ENCODE peak calls at places on chromosome 1, in ten cellular contexts. F is lower lobe of right lung; Y is GM23248; P is left ventricle myocardium inferior; B is upper lobe of left lung; K is right lobe of liver; N is left lung; Z is CD8-positive, alpha-beta T cell; R is right cardiac atrium; C is A549. U is an unnamed sample.

GRCh38 chr1:64062941-64063581 is 140.4 kb upstream of the UBE2U start:
- DNase-seq in R (no peak), F (no peak), B (no peak), C (no peak), N (no peak), K (no peak), P (no peak), Y (peak), Z (no peak), U (no peak)

GRCh38 chr1:98496246-98496995 is 165.1 kb upstream of the SNX7 start:
- DNase-seq in R (no peak), B (no peak), K (no peak), Z (no peak), Y (peak), P (no peak), F (no peak), C (no peak), N (no peak), U (no peak)

GRCh38 chr1:160608514-160608913 is 29.2 kb upstream of the CD84 start:
- DNase-seq in F (no peak), Y (no peak), N (no peak), Z (no peak), P (no peak), R (no peak), C (no peak), K (no peak), B (no peak), U (no peak)

GRCh38 chr1:169460193-169460833 is 25.4 kb downstream of the SLC19A2 start:
- DNase-seq in F (peak), R (peak), P (no peak), Z (no peak), Y (peak), N (peak), B (peak), C (no peak), K (no peak), U (no peak)

GRCh38 chr1:70044832-70045231 is 160.5 kb downstream of the LRRC40 start:
- DNase-seq in Z (no peak), R (no peak), F (no peak), N (no peak), Y (peak), C (no peak), K (no peak), P (no peak), B (no peak), U (no peak)

GRCh38 chr1:222325506-222325905 is 222.4 kb downstream of the HHIPL2 start:
- DNase-seq in N (no peak), K (no peak), C (no peak), P (no peak), B (no peak), Z (no peak), Y (no peak), F (no peak), R (no peak), U (no peak)

GRCh38 chr1:156806512-156807440 is 9.9 kb downstream of the SH2D2A start:
- DNase-seq in Z (no peak), K (no peak), Y (no peak), R (no peak), B (no peak), P (no peak), C (no peak), N (no peak), F (no peak), U (no peak)

GRCh38 chr1:163361123-163361934 is 39.6 kb downstream of the NUF2 start:
- DNase-seq in K (no peak), B (no peak), F (no peak), C (peak), Y (peak), P (no peak), N (no peak), R (no peak), Z (no peak), U (no peak)

GRCh38 chr1:231240531-231240882 is 505 bp upstream of the GNPAT start:
- DNase-seq in Z (no peak), F (no peak), B (no peak), C (no peak), R (no peak), K (no peak), N (no peak), Y (peak), P (no peak), U (no peak)

GRCh38 chr1:207102146-207102545 is 1.9 kb upstream of the C4BPA start:
- DNase-seq in F (no peak), Z (no peak), K (no peak), P (no peak), Y (no peak), C (no peak), R (no peak), B (no peak), N (no peak), U (no peak)

GRCh38 chr1:16986596-16987361 is 6.4 kb upstream of the MFAP2 start:
- DNase-seq in Y (no peak), P (no peak), B (no peak), Z (no peak), N (no peak), C (peak), F (no peak), K (no peak), R (no peak), U (no peak)

GRCh38 chr1:101366513-101367215 is 129.8 kb downstream of the S1PR1 start:
- DNase-seq in R (no peak), K (no peak), C (no peak), B (no peak), F (no peak), P (no peak), N (no peak), Y (peak), Z (no peak), U (no peak)

GRCh38 chr1:209434066-209434465 is 149.4 kb upstream of the CAMK1G start:
- DNase-seq in P (no peak), F (no peak), K (no peak), Z (no peak), R (no peak), C (no peak), N (no peak), Y (peak), B (no peak), U (no peak)

GRCh38 chr1:64891440-64891815 is 74.9 kb downstream of the JAK1 start:
- DNase-seq in Z (no peak), R (no peak), Y (peak), B (no peak), K (no peak), F (no peak), P (no peak), N (no peak), C (no peak), U (no peak)

GRCh38 chr1:206472454-206472853 is 2.2 kb downstream of the IKBKE start:
- DNase-seq in K (no peak), R (no peak), Y (peak), C (no peak), Z (no peak), N (peak), B (peak), P (no peak), F (peak), U (peak)

GRCh38 chr1:203120325-203121138 is 7.0 kb upstream of the ADORA1 start:
- DNase-seq in B (no peak), N (no peak), R (no peak), Z (no peak), C (no peak), P (no peak), Y (no peak), K (no peak), F (no peak), U (no peak)

GRCh38 chr1:231610392-231610791 is 16.2 kb upstream of the DISC1 start:
- DNase-seq in Z (no peak), K (no peak), F (no peak), R (no peak), B (no peak), C (no peak), N (no peak), Y (no peak), P (no peak), U (no peak)

GRCh38 chr1:153616144-153616884 is at the start of gene S100A14:
- DNase-seq in B (no peak), R (peak), N (peak), Z (no peak), P (peak), C (no peak), K (peak), F (peak), Y (no peak), U (no peak)

GRCh38 chr1:227913969-227914791 is 33.6 kb downstream of the WNT9A start:
- DNase-seq in C (no peak), R (peak), F (no peak), K (no peak), B (no peak), N (peak), Y (no peak), Z (no peak), P (no peak), U (no peak)

GRCh38 chr1:244325056-244325764 is 126.5 kb downstream of the ADSS2 start:
- DNase-seq in Z (no peak), Y (no peak), P (no peak), F (no peak), N (no peak), R (no peak), B (no peak), C (no peak), K (peak), U (peak)

GRCh38 chr1:244324176-244324883 is 127.4 kb downstream of the ADSS2 start:
- DNase-seq in R (no peak), B (no peak), P (no peak), K (peak), Y (no peak), C (no peak), F (no peak), N (no peak), Z (no peak), U (no peak)

GRCh38 chr1:244319283-244320132 is 132.2 kb downstream of the ADSS2 start:
- DNase-seq in C (no peak), Z (peak), N (no peak), P (no peak), B (no peak), R (no peak), K (no peak), F (no peak), Y (peak), U (peak)

GRCh38 chr1:244322791-244323521 is 128.8 kb downstream of the ADSS2 start:
- DNase-seq in N (no peak), Z (no peak), Y (peak), B (no peak), K (peak), P (no peak), C (peak), F (no peak), R (no peak), U (no peak)

GRCh38 chr1:244322181-244322580 is 129.5 kb downstream of the ADSS2 start:
- DNase-seq in Y (no peak), Z (no peak), B (no peak), K (peak), N (no peak), R (no peak), F (no peak), C (no peak), P (no peak), U (no peak)
- H3K27ac ChIP-seq in Y (peak), Z (peak), B (peak), K (peak), N (peak), R (peak), F (peak), C (peak), P (peak), U (no peak)

DNA sequence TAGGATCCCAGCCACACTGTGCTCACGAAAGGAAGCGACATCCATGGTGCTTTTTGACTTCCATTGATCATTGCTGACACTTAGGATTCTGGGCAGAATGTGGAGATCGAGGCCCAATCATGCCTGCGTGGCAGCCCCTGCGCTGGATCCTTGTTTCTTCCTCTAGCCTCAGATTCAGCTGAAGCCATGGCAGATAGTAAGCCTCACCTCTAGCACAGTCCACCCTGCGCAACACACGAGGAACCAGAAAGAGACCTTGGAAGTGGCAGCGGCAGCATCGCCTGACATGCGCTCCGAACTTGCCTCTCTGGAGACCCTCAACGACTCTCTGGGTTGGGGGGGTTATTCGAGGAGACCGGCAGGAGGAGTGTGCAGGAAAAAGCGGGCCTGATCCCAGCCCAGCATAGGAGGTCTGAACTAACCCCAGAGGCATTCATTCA is 10.6 kb downstream of the HLX start:
- DNase-seq in P (no peak), B (no peak), R (peak), Y (no peak), Z (no peak), K (no peak), F (no peak), C (no peak), N (no peak), U (no peak)
- H3K27ac ChIP-seq in P (no peak), B (no peak), R (no peak), Y (no peak), Z (no peak), K (no peak), F (no peak), C (no peak), N (no peak), U (no peak)

DNA sequence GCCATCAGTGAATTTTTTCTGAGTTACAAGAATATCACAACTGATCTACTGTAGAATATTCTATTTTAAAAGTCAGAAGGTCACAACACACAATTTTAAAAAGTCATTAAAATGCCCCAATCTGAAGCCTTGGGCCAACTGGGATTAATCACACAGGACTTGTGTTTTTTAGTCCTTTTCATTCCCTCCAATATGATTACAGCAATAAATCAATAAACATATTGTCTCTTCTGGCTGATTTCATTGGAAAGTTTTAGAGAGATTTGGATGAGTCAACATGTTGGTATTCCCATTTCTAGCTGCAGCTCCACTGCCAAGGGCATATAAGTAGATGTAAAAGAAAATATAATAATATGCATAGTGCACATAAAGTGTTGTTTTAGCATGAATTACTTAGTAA is 85.8 kb downstream of the NIBAN1 start:
- DNase-seq in B (no peak), Z (no peak), K (no peak), C (no peak), R (no peak), P (no peak), N (no peak), Y (peak), F (no peak), U (no peak)
- H3K27ac ChIP-seq in B (no peak), Z (no peak), K (no peak), C (no peak), R (no peak), P (peak), N (no peak), Y (no peak), F (no peak), U (no peak)

GRCh38 chr1:180640531-180640949 is 8.7 kb downstream of the XPR1 start:
- DNase-seq in R (no peak), B (no peak), K (no peak), Z (no peak), F (no peak), C (no peak), Y (no peak), P (no peak), N (no peak), U (no peak)
- H3K27ac ChIP-seq in R (no peak), B (no peak), K (no peak), Z (no peak), F (no peak), C (no peak), Y (no peak), P (peak), N (no peak), U (no peak)

DNA sequence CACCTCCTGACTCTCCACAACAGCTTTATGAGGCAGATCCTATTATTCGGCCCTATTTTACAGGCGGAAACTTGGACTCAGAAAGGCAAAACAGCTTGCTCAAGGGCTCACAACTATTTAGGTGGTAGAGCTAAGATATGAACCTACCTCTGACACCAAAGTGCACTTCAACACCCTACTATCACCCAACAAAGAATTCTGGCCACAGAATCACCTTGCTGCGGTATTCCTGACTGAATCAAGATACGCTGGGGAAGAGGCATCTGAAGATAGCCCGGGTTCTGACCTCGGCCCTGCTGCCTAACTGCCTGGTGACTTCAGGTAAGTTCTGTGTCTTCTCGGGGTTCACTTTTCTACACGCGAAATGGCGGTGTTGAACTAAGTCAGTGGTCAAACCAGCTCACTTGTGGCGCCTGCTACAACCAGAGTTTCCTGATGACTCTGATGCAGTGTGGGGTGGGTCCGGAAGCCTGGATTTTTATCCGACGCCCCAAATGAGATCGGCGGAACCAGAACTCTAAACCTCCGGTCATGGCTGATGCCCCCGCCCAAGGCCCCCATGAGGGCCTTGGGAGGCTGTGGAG is 608 bp downstream of the PEF1 start:
- DNase-seq in Y (no peak), B (no peak), Z (no peak), N (no peak), P (no peak), K (no peak), C (no peak), F (no peak), R (no peak), U (no peak)
- H3K27ac ChIP-seq in Y (peak), B (peak), Z (peak), N (peak), P (peak), K (peak), C (peak), F (peak), R (peak), U (peak)

DNA sequence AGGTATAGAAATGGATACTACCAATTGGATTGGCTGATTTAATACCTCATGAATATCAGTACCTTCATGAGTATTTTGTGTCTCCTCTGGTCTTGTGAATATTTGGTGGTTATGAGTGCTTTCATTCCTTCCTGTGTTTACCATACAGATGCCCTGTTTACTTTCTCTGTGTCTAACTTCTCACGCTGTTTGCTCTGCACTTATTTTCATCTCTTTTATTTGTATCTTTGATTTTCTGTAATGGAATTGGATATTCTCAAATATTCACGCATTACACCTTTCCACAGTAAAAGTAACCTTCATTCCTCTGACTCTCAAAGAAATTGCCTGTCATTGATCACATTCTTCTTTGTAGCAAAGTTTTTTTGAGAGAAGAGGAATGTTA is 16.8 kb downstream of the CNST start:
- DNase-seq in C (no peak), K (no peak), B (no peak), Z (no peak), F (no peak), P (no peak), Y (no peak), R (no peak), N (no peak), U (no peak)
- H3K27ac ChIP-seq in C (peak), K (peak), B (peak), Z (no peak), F (peak), P (peak), Y (peak), R (peak), N (peak), U (no peak)

DNA sequence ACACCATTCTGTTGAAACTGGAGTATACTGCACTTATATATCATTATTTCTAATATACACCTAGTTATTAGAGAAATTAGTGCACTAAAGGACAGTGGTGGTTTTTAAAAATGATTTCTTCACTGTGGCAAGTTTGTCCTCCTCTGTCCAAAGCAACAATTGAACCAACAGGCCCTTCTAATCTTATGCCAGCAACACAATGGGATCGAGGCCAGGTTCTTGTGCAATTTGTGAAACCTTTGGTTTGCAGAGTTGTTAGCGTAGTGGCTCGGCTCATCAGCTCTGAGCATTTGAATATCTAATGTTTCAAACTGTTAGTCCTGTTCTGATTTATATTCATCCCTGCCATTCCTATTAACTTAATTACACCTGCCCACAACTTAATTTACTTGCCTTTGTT is 9.9 kb upstream of the LRRC39 start:
- DNase-seq in B (no peak), N (no peak), Z (no peak), R (peak), C (no peak), F (no peak), K (peak), P (peak), Y (peak), U (no peak)
- H3K27ac ChIP-seq in B (no peak), N (no peak), Z (no peak), R (no peak), C (no peak), F (no peak), K (no peak), P (peak), Y (no peak), U (no peak)

GRCh38 chr1:28209700-28210099 is 23.1 kb downstream of the DNAJC8 start:
- DNase-seq in B (no peak), F (no peak), Y (no peak), R (no peak), Z (no peak), C (no peak), P (no peak), N (no peak), K (no peak), U (no peak)
- H3K27ac ChIP-seq in B (peak), F (no peak), Y (no peak), R (no peak), Z (no peak), C (no peak), P (no peak), N (no peak), K (no peak), U (no peak)

DNA sequence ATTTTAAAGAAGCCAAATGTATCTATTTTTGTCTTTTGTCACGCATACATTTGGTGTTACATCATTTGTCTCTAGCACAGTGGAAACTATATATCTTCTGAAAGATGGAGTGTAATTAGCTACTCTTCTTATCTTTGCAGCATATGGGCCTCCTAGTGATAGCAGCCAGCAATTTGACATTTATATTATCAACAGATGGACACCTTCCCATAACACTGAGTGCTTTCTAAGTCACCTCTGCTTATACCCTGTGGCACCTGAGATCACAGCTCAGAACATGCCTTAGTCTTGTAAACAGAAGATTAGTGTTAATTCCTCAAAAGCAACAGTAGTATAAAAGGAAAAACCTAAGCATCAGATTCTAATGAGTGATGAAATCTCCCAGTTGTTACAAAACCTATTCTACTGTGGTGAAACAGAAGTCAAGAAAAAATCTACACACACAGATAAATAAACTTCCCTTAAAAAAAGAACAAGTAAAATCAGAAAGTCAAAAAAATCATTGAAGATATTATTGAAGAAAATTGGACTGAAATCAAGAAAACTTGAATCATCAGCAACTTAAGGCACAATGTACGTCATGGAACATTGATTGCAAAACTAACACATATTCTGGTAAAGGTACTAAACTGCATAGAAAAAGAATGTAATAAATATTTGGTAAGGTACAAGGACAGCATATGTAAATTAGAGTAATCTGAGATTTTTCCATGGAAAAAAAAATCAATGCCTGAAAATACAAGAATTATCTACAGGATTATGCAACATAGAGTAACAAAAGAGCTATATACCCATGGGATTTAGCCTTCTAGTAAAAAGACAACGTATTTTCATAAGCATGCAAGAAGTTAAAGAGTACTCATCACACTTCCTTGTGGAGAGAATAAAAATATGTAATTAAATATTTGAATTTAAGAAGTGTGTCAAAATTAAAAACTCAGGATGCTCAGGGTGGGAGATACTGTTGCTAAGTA is 61.7 kb downstream of the KCNT2 start:
- DNase-seq in K (no peak), B (no peak), F (no peak), Y (peak), Z (no peak), N (no peak), P (no peak), C (no peak), R (no peak), U (no peak)
- H3K27ac ChIP-seq in K (no peak), B (no peak), F (no peak), Y (no peak), Z (no peak), N (no peak), P (no peak), C (no peak), R (no peak), U (no peak)

U was measured in CD4-positive, CD25-positive, alpha-beta regulatory T cell.